ENCODE peak calls at places on chromosomes 6 and 20, in four cellular contexts. X is activated CD4-positive, alpha-beta T cell treated with anti-CD3 and anti-CD28 coated beads, Interleukin-2, amount 10 ng/mL, durations not matched to agents 7 days and 5 days; Q is iris pigment epithelial cell; K is CD4-positive, alpha-beta T cell. B is an unnamed sample.
A peak's percentile ranks its signal among the peaks of the same experiment; 100 is the strongest.

GRCh38 chr6:7409740-7410139 is 20.1 kb downstream of the RIOK1 start:
- DNase-seq in X (no peak), Q (no peak), K (no peak), B (no peak)

GRCh38 chr6:106974999-106975698 is 620 bp upstream of the CD24 start:
- DNase-seq in X (no peak), Q (peak; percentile 18), K (no peak), B (no peak)

GRCh38 chr6:32393660-32394420 is 13.1 kb downstream of the BTNL2 start:
- DNase-seq in X (no peak), Q (peak; percentile 93), K (no peak), B (no peak)

GRCh38 chr20:15705975-15706374 is 867.3 kb downstream of the KIF16B start:
- DNase-seq in X (no peak), Q (no peak), K (no peak), B (no peak)

GRCh38 chr6:130240232-130240631 is 17.5 kb upstream of the SAMD3 start:
- DNase-seq in X (no peak), Q (peak; percentile 82), K (no peak), B (no peak)

GRCh38 chr6:11616200-11616611 is 78.7 kb downstream of the TMEM170B start:
- DNase-seq in X (no peak), Q (peak; percentile 83), K (no peak), B (no peak)

GRCh38 chr20:3240776-3241363 is 1.9 kb upstream of the SLC4A11 start:
- DNase-seq in X (no peak), Q (no peak), K (no peak), B (no peak)

GRCh38 chr6:107491059-107491609 is 1.2 kb downstream of the SOBP start:
- DNase-seq in X (no peak), Q (peak; percentile 16), K (no peak), B (no peak)

GRCh38 chr20:39829255-39829654 is 859.8 kb downstream of the MAFB start:
- DNase-seq in X (no peak), Q (no peak), K (no peak), B (no peak)

GRCh38 chr6:95648636-95649035 is 71.3 kb downstream of the MANEA start:
- DNase-seq in X (no peak), Q (no peak), K (no peak), B (no peak)